ENCODE peak calls at places on chromosomes 16 and 17, in five cellular contexts. One of them, this sample, is unnamed.

GRCh38 chr17:63929860-63930766 is 2.0 kb downstream of the CD79B start:
- DNase-seq in K562: no peak
- DNase-seq in GM12878: no peak
- DNase-seq in HepG2: no peak
- DNase-seq in GM23338: peak
- DNase-seq in this sample: no peak

GRCh38 chr16:68504066-68504465 is 35.0 kb upstream of the ZFP90 start:
- DNase-seq in GM12878: no peak
- DNase-seq in HepG2: no peak
- DNase-seq in K562: no peak
- DNase-seq in GM23338: no peak
- DNase-seq in this sample: no peak

GRCh38 chr17:65413390-65413789 is 148.1 kb downstream of the AXIN2 start:
- DNase-seq in GM23338: no peak
- DNase-seq in HepG2: no peak
- DNase-seq in GM12878: no peak
- DNase-seq in K562: no peak
- DNase-seq in this sample: no peak

GRCh38 chr17:60391419-60392041 is 403 bp downstream of the USP32 start:
- DNase-seq in K562: no peak
- DNase-seq in GM12878: no peak
- DNase-seq in GM23338: peak
- DNase-seq in HepG2: no peak
- DNase-seq in this sample: no peak

GRCh38 chr17:74729866-74730265 is 7.2 kb upstream of the RAB37 start:
- DNase-seq in GM12878: no peak
- DNase-seq in K562: no peak
- DNase-seq in HepG2: no peak
- DNase-seq in GM23338: no peak
- DNase-seq in this sample: no peak

GRCh38 chr17:65219707-65220106 is 82.5 kb downstream of the RGS9 start:
- DNase-seq in GM23338: no peak
- DNase-seq in K562: no peak
- DNase-seq in HepG2: no peak
- DNase-seq in GM12878: no peak
- DNase-seq in this sample: no peak

GRCh38 chr16:373848-374615 is 3.7 kb upstream of the MRPL28 start:
- DNase-seq in GM23338: no peak
- DNase-seq in K562: no peak
- DNase-seq in HepG2: no peak
- DNase-seq in GM12878: no peak
- DNase-seq in this sample: no peak

GRCh38 chr16:50668368-50669008 is 12.6 kb downstream of the SNX20 start:
- DNase-seq in K562: no peak
- DNase-seq in GM23338: no peak
- DNase-seq in GM12878: no peak
- DNase-seq in HepG2: peak
- DNase-seq in this sample: no peak

GRCh38 chr17:76645481-76645880 is 1.9 kb upstream of the ST6GALNAC1 start:
- DNase-seq in GM12878: no peak
- DNase-seq in K562: no peak
- DNase-seq in HepG2: no peak
- DNase-seq in GM23338: no peak
- DNase-seq in this sample: no peak

GRCh38 chr17:36880506-36880905 is 56.8 kb upstream of the LHX1 start:
- DNase-seq in K562: no peak
- DNase-seq in HepG2: no peak
- DNase-seq in GM12878: no peak
- DNase-seq in GM23338: no peak
- DNase-seq in this sample: no peak

GRCh38 chr16:84659656-84660300 is 11.5 kb downstream of the KLHL36 start:
- DNase-seq in HepG2: no peak
- DNase-seq in GM12878: no peak
- DNase-seq in GM23338: no peak
- DNase-seq in K562: no peak
- DNase-seq in this sample: no peak

GRCh38 chr17:44887971-44888955 is 11.0 kb downstream of the EFTUD2 start:
- DNase-seq in K562: no peak
- DNase-seq in GM23338: no peak
- DNase-seq in HepG2: no peak
- DNase-seq in GM12878: no peak
- DNase-seq in this sample: no peak
- H3K4me2 ChIP-seq in K562: no peak
- H3K4me2 ChIP-seq in GM23338: no peak
- H3K4me2 ChIP-seq in HepG2: peak
- H3K4me2 ChIP-seq in GM12878: peak
- H3K4me2 ChIP-seq in this sample: no peak

DNA sequence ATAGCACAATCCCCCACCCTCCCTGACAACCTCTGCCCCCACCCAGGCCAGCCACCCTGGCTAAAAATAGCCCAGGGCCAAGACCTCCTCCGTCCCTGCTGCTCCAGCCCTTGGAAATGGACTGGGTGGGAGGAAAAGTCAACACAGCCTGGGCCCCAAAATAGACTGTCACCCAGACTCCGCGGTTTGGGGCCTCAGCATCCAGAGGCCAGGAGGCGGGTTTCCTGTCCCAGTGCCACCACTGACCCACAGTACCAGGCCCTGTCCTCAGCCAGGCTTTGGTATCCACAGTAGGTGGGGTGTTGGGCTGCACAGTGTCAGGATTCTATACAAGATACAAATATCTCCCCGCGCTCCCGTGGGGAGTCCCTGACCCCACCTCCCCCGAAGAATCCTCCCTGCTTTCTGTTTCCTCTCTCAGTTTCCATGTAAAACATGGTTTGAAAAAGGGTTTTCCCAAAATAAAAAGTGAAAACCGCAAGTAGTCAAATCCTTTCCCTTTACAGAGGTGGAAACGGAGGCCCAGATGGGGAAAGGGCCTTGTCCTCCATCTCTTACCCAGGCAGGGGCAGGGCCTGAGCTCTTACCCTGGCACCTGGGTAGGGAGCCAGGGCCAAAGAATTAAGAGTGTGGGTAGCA is 20.1 kb downstream of the CPNE2 start:
- DNase-seq in GM23338: no peak
- DNase-seq in K562: no peak
- DNase-seq in GM12878: no peak
- DNase-seq in HepG2: no peak
- DNase-seq in this sample: no peak
- TF ChIP-seq JUNB in GM23338: no peak
- TF ChIP-seq JUNB in K562: no peak
- TF ChIP-seq JUNB in GM12878: no peak
- TF ChIP-seq JUNB in HepG2: no peak
- TF ChIP-seq JUNB in this sample: no peak

GRCh38 chr17:35254107-35254802 is 11.4 kb downstream of the SLFN5 start:
- DNase-seq in K562: no peak
- DNase-seq in HepG2: peak
- DNase-seq in GM12878: no peak
- DNase-seq in GM23338: no peak
- DNase-seq in this sample: peak

GRCh38 chr17:35255316-35255715 is 12.4 kb downstream of the SLFN5 start:
- DNase-seq in GM23338: no peak
- DNase-seq in GM12878: no peak
- DNase-seq in HepG2: no peak
- DNase-seq in K562: no peak
- DNase-seq in this sample: no peak

GRCh38 chr17:35259001-35259400 is 16.1 kb downstream of the SLFN5 start:
- DNase-seq in HepG2: no peak
- DNase-seq in GM12878: no peak
- DNase-seq in GM23338: no peak
- DNase-seq in K562: no peak
- DNase-seq in this sample: no peak

GRCh38 chr17:35256629-35257028 is 13.8 kb downstream of the SLFN5 start:
- DNase-seq in K562: no peak
- DNase-seq in HepG2: no peak
- DNase-seq in GM12878: no peak
- DNase-seq in GM23338: peak
- DNase-seq in this sample: no peak

GRCh38 chr17:35257080-35257701 is 14.3 kb downstream of the SLFN5 start:
- DNase-seq in GM23338: peak
- DNase-seq in GM12878: no peak
- DNase-seq in HepG2: peak
- DNase-seq in K562: no peak
- DNase-seq in this sample: peak
- H3K4me2 ChIP-seq in GM23338: no peak
- H3K4me2 ChIP-seq in GM12878: no peak
- H3K4me2 ChIP-seq in HepG2: no peak
- H3K4me2 ChIP-seq in K562: no peak
- H3K4me2 ChIP-seq in this sample: peak

GRCh38 chr17:56937688-56938087 is 23.2 kb downstream of the COIL start:
- DNase-seq in HepG2: no peak
- DNase-seq in K562: peak
- DNase-seq in GM12878: no peak
- DNase-seq in GM23338: no peak
- DNase-seq in this sample: no peak

GRCh38 chr17:56935461-56935860 is 21.6 kb upstream of the TRIM25 start:
- DNase-seq in GM23338: no peak
- DNase-seq in HepG2: no peak
- DNase-seq in GM12878: no peak
- DNase-seq in K562: no peak
- DNase-seq in this sample: no peak

GRCh38 chr17:56943505-56944125 is 17.2 kb downstream of the COIL start:
- DNase-seq in GM23338: no peak
- DNase-seq in K562: no peak
- DNase-seq in GM12878: no peak
- DNase-seq in HepG2: no peak
- DNase-seq in this sample: no peak

GRCh38 chr17:56936697-56937322 is 23.0 kb upstream of the TRIM25 start:
- DNase-seq in GM23338: no peak
- DNase-seq in HepG2: no peak
- DNase-seq in GM12878: no peak
- DNase-seq in K562: no peak
- DNase-seq in this sample: no peak

DNA sequence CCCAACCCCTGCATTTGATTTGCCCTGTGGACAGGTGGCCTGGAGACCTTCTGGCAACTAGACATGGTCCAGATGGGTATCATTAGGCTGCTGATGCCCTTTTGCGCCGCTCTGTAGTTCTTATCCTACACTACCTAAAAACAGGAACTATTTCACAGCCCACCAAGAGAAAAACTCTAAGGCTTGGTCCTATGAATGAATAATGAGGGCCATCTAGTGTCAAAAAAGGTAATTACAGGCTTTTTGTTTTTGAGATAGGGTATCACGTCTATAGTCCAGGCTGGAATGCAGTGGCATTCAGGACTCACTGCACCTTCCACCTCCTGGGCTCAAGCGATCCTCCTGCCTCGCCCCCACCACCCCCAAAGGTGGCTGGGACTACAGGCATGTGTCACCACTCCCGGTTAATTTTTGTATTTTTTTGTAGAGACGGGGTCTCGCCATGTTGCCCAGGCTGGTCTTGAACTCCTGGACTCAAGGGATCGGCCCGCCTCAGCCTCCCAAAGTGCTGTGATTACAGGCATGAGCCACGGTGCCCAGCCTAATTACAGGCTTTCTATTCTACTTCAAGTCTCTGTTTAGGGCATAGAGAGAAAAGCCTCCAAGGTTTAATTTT is 20.9 kb downstream of the COIL start:
- DNase-seq in K562: peak
- DNase-seq in HepG2: peak
- DNase-seq in GM23338: peak
- DNase-seq in GM12878: no peak
- DNase-seq in this sample: peak
- TF ChIP-seq JUNB in K562: no peak
- TF ChIP-seq JUNB in HepG2: no peak
- TF ChIP-seq JUNB in GM23338: no peak
- TF ChIP-seq JUNB in GM12878: no peak
- TF ChIP-seq JUNB in this sample: no peak

GRCh38 chr16:11326737-11327276 is 18.5 kb upstream of the RMI2 start:
- DNase-seq in K562: no peak
- DNase-seq in GM12878: no peak
- DNase-seq in HepG2: no peak
- DNase-seq in GM23338: no peak
- DNase-seq in this sample: no peak
- H3K4me2 ChIP-seq in K562: no peak
- H3K4me2 ChIP-seq in GM12878: peak
- H3K4me2 ChIP-seq in HepG2: no peak
- H3K4me2 ChIP-seq in GM23338: no peak
- H3K4me2 ChIP-seq in this sample: no peak

DNA sequence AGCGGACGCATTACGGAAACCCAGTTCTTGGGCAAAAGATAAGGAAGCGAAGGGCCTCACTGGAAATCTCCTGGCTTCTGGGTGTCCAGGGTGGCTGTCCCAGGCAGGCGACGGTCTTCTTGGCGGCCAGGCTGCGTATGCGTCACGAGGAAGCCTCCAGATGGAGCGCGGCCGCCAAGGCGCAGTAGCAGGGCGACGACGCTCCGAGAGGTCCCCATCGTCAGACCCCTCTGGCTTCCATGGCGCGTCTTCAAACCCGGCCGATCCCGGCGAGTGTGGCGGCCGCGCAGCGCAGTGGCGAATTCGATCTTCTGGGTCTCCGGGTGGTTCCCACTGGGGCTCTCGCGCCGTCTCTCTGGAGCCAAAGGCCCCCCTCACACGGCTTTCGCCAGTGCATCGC is 13.8 kb upstream of the ANKRD40CL start:
- DNase-seq in GM23338: no peak
- DNase-seq in GM12878: no peak
- DNase-seq in K562: no peak
- DNase-seq in HepG2: no peak
- DNase-seq in this sample: no peak
- TF ChIP-seq JUNB in GM23338: no peak
- TF ChIP-seq JUNB in GM12878: no peak
- TF ChIP-seq JUNB in K562: no peak
- TF ChIP-seq JUNB in HepG2: no peak
- TF ChIP-seq JUNB in this sample: no peak

DNA sequence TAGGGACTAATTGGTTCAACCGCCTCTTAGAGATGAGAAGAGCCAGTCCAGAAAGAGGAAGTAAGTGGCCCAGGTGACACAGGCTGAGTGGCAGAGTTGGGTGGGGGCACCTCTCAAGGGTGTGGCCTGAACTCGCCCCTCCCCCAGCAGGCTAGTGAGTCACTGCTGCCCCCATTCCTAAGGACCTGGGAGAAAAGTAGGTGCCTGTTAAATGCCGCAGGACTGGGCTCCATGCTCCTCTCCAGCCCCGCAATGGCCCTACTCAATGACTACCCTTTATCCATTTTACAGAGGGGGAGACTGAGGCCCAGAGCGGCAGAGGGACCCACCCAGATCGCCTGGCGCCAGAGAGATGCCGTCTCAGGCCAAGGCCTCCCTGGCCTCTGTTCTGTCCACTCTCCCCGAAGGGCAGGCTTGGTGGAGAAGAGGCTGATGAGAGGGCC is 8.1 kb downstream of the TMEM235 start:
- DNase-seq in GM12878: no peak
- DNase-seq in K562: peak
- DNase-seq in GM23338: no peak
- DNase-seq in HepG2: no peak
- DNase-seq in this sample: no peak
- H3K4me2 ChIP-seq in GM12878: no peak
- H3K4me2 ChIP-seq in K562: peak
- H3K4me2 ChIP-seq in GM23338: no peak
- H3K4me2 ChIP-seq in HepG2: no peak
- H3K4me2 ChIP-seq in this sample: no peak

This sample was measured in A549.